ENCODE peak calls at places on chromosomes 2 and 18, in six cellular contexts. Q is left ventricle myocardium superior, K is NAMALWA, H is LoVo, V is GM12865, D is H7. M is an unnamed sample.

GRCh38 chr2:6492573-6492972 is 373.1 kb downstream of the CMPK2 start:
- DNase-seq in Q (no peak), D (no peak), V (no peak), H (no peak), K (no peak), M (no peak)

GRCh38 chr2:88615822-88616221 is 11.4 kb downstream of the EIF2AK3 start:
- DNase-seq in H (no peak), D (no peak), K (no peak), Q (no peak), V (peak), M (no peak)

GRCh38 chr2:28927878-28928277 is 33.4 kb downstream of the WDR43 start:
- DNase-seq in H (no peak), Q (no peak), V (no peak), K (no peak), D (no peak), M (no peak)

GRCh38 chr2:39725401-39725800 is 53.7 kb downstream of the THUMPD2 start:
- DNase-seq in V (no peak), Q (no peak), H (no peak), K (no peak), D (no peak), M (no peak)

GRCh38 chr2:76599732-76600368 is 889.1 kb upstream of the GCFC2 start:
- DNase-seq in V (peak), D (peak), K (peak), H (peak), Q (peak), M (peak)

GRCh38 chr2:30683240-30683956 is 123.8 kb downstream of the CAPN13 start:
- DNase-seq in H (no peak), V (peak), K (peak), D (no peak), Q (no peak), M (no peak)

GRCh38 chr2:225670111-225670974 is 270.8 kb downstream of the NYAP2 start:
- DNase-seq in D (no peak), K (peak), V (no peak), Q (no peak), H (peak), M (peak)

GRCh38 chr2:148273158-148273691 is 252.3 kb downstream of the MBD5 start:
- DNase-seq in D (no peak), Q (no peak), V (no peak), K (no peak), H (no peak), M (no peak)

GRCh38 chr18:52339891-52340371 is at the start of gene DCC:
- DNase-seq in H (no peak), Q (no peak), V (peak), D (peak), K (peak), M (no peak)

GRCh38 chr18:23618862-23619387 is 32.6 kb upstream of the NPC1 start:
- DNase-seq in Q (no peak), D (peak), K (no peak), V (peak), H (no peak), M (no peak)

GRCh38 chr2:41847744-41848441 is 199.9 kb upstream of the PKDCC start:
- DNase-seq in D (no peak), V (no peak), Q (no peak), H (no peak), K (no peak), M (no peak)

GRCh38 chr18:55003695-55004094 is 44.4 kb upstream of the CCDC68 start:
- DNase-seq in V (no peak), Q (no peak), H (no peak), D (no peak), K (no peak), M (no peak)

GRCh38 chr2:12064153-12064552 is 317.7 kb downstream of the LPIN1 start:
- DNase-seq in Q (peak), D (peak), H (no peak), K (no peak), V (no peak), M (no peak)

GRCh38 chr2:220152281-220152680 is 524.9 kb downstream of the SLC4A3 start:
- DNase-seq in Q (no peak), D (no peak), K (no peak), H (no peak), V (no peak), M (no peak)

GRCh38 chr2:45987856-45988255 is 309.4 kb upstream of the EPAS1 start:
- DNase-seq in Q (no peak), K (no peak), D (no peak), V (no peak), H (no peak), M (no peak)

GRCh38 chr2:216863946-216864345 is 4.1 kb upstream of the TNP1 start:
- DNase-seq in V (no peak), H (no peak), Q (no peak), K (no peak), D (no peak), M (no peak)

GRCh38 chr2:88059979-88060906 is 4.7 kb upstream of the KRCC1 start:
- DNase-seq in Q (no peak), H (peak), K (peak), D (peak), V (peak), M (peak)

GRCh38 chr2:176187306-176188217 is 906 bp upstream of the HOXD1 start:
- DNase-seq in H (peak), D (peak), Q (no peak), K (no peak), V (no peak), M (peak)

GRCh38 chr2:43877782-43878464 is 39.2 kb downstream of the ABCG8 start:
- DNase-seq in K (peak), Q (peak), D (peak), V (peak), H (peak), M (no peak)

GRCh38 chr18:74596959-74597661 is 560 bp upstream of the ZNF407 start:
- DNase-seq in Q (peak), H (peak), V (peak), K (peak), D (peak), M (peak)

GRCh38 chr2:54535599-54536195 is 79.6 kb downstream of the SPTBN1 start:
- DNase-seq in Q (peak), V (peak), D (no peak), K (peak), H (no peak), M (no peak)

GRCh38 chr2:207847807-207848544 is 78.3 kb upstream of the FZD5 start:
- DNase-seq in V (no peak), K (no peak), Q (peak), H (peak), D (no peak), M (peak)

GRCh38 chr2:24015562-24016375 is 5.9 kb downstream of the MFSD2B start:
- DNase-seq in K (no peak), H (peak), V (no peak), D (peak), Q (no peak), M (peak)

GRCh38 chr2:174492963-174493431 is 6.2 kb upstream of the GPR155 start:
- DNase-seq in D (no peak), V (peak), Q (peak), K (peak), H (no peak), M (no peak)

GRCh38 chr2:121905201-121905600 is 149.8 kb downstream of the TSN start:
- DNase-seq in Q (no peak), H (no peak), D (no peak), V (no peak), K (no peak), M (no peak)

GRCh38 chr2:210965472-210965871 is 409.1 kb downstream of the CPS1 start:
- DNase-seq in K (no peak), D (no peak), H (no peak), V (no peak), Q (no peak), M (no peak)

GRCh38 chr2:68932392-68932791 is 20.3 kb downstream of the GKN2 start:
- DNase-seq in K (no peak), Q (no peak), V (no peak), D (no peak), H (no peak), M (no peak)

GRCh38 chr2:196434217-196434616 is 205.3 kb upstream of the CCDC150 start:
- DNase-seq in Q (no peak), K (no peak), V (no peak), H (no peak), D (no peak), M (peak)

GRCh38 chr18:12003894-12004293 is 22.6 kb downstream of the IMPA2 start:
- DNase-seq in H (no peak), Q (no peak), V (no peak), D (no peak), K (no peak), M (no peak)

GRCh38 chr2:164554487-164554886 is 66.8 kb downstream of the GRB14 start:
- DNase-seq in H (no peak), D (no peak), V (no peak), K (no peak), Q (no peak), M (no peak)

GRCh38 chr2:210913461-210913860 is 357.1 kb downstream of the CPS1 start:
- DNase-seq in H (no peak), D (no peak), V (no peak), K (no peak), Q (no peak), M (no peak)

GRCh38 chr2:18047114-18047695 is 168.7 kb downstream of the KCNS3 start:
- DNase-seq in Q (no peak), V (no peak), H (peak), K (no peak), D (no peak), M (no peak)